ENCODE peak calls at places on chromosome 16, in four cellular contexts. P is WTC11, Q is K562, X is HepG2. T is an unnamed sample.

GRCh38 chr16:34803683-34804416 is 1344.4 kb downstream of the TP53TG3F start:
- DNase-seq in X (no peak), P (no peak), Q (no peak), T (no peak)

GRCh38 chr16:81313731-81314602 is 795 bp upstream of the GAN start:
- DNase-seq in X (peak; percentile 65), P (peak; percentile 47), Q (peak; percentile 26), T (no peak)

GRCh38 chr16:12907670-12908233 is 6.4 kb downstream of the SHISA9 start:
- DNase-seq in X (peak; percentile 22), Q (peak; percentile 24), P (peak; percentile 46), T (no peak)

GRCh38 chr16:15732416-15732815 is 82.4 kb downstream of the NDE1 start:
- DNase-seq in P (no peak), X (no peak), Q (no peak), T (no peak)

GRCh38 chr16:86424968-86425367 is 85.4 kb upstream of the FOXF1 start:
- DNase-seq in X (no peak), Q (no peak), P (no peak), T (no peak)

GRCh38 chr16:88378401-88378800 is 4.4 kb upstream of the ZNF469 start:
- DNase-seq in X (no peak), P (no peak), Q (no peak), T (no peak)

GRCh38 chr16:53565300-53565699 is 62.3 kb upstream of the AKTIP start:
- DNase-seq in P (no peak), Q (no peak), X (no peak), T (no peak)

GRCh38 chr16:70391881-70392481 is 45.3 kb downstream of the DDX19A start:
- DNase-seq in P (no peak), X (no peak), Q (no peak), T (no peak)

GRCh38 chr16:20676268-20676828 is 21.1 kb downstream of the ACSM1 start:
- DNase-seq in P (no peak), Q (no peak), X (no peak), T (no peak)

GRCh38 chr16:50386139-50386538 is 17.4 kb upstream of the BRD7 start:
- DNase-seq in Q (peak; percentile 67), P (no peak), X (no peak), T (no peak)

GRCh38 chr16:31409433-31409832 is 16.3 kb downstream of the ITGAD start:
- DNase-seq in P (no peak), X (no peak), Q (no peak), T (no peak)

GRCh38 chr16:54430491-54431030 is 144.0 kb upstream of the IRX3 start:
- DNase-seq in P (no peak), Q (no peak), X (peak; percentile 69), T (no peak)

GRCh38 chr16:17885659-17886200 is 415.0 kb upstream of the XYLT1 start:
- DNase-seq in P (peak; percentile 12), Q (no peak), X (no peak), T (no peak)

GRCh38 chr16:81873843-81874752 is 95.0 kb downstream of the PLCG2 start:
- DNase-seq in X (peak; percentile 45), Q (peak; percentile 69), P (peak; percentile 77), T (peak; percentile 61)

GRCh38 chr16:81823111-81823510 is 44.0 kb downstream of the PLCG2 start:
- DNase-seq in P (peak; percentile 28), X (no peak), Q (no peak), T (no peak)

GRCh38 chr16:16158741-16159374 is 64.4 kb downstream of the ABCC6 start:
- DNase-seq in X (no peak), P (no peak), Q (no peak), T (no peak)

GRCh38 chr16:85056211-85056748 is 28.7 kb downstream of the KIAA0513 start:
- DNase-seq in Q (peak; percentile 56), P (peak; percentile 36), X (peak; percentile 27), T (peak; percentile 49)

GRCh38 chr16:2090819-2091721 is 43.3 kb downstream of the TSC2 start:
- DNase-seq in P (peak; percentile 95), Q (peak; percentile 51), X (no peak), T (peak; percentile 82)

GRCh38 chr16:22320572-22321339 is 23.5 kb downstream of the POLR3E start:
- DNase-seq in P (no peak), X (no peak), Q (no peak), T (no peak)

GRCh38 chr16:70644763-70645597 is 1.4 kb upstream of the IL34 start:
- DNase-seq in Q (peak; percentile 34), X (no peak), P (no peak), T (peak; percentile 19)

GRCh38 chr16:80027007-80027965 is 426.7 kb upstream of the MAF start:
- DNase-seq in Q (peak; percentile 84), X (peak; percentile 80), P (peak; percentile 11), T (peak; percentile 40)

GRCh38 chr16:68402748-68403040 is 45.6 kb downstream of the SMPD3 start:
- DNase-seq in P (no peak), Q (no peak), X (no peak), T (no peak)

GRCh38 chr16:1056196-1056595 is 16.4 kb upstream of the SSTR5 start:
- DNase-seq in Q (no peak), X (no peak), P (no peak), T (no peak)

GRCh38 chr16:75931043-75931442 is 204.8 kb upstream of the CPHXL start:
- DNase-seq in P (no peak), X (no peak), Q (no peak), T (no peak)

GRCh38 chr16:73064227-73064995 is 16.5 kb upstream of the ZFHX3 start:
- DNase-seq in Q (peak; percentile 28), P (peak; percentile 49), X (no peak), T (no peak)

GRCh38 chr16:1950559-1950958 is 3.9 kb downstream of the RPL3L start:
- DNase-seq in X (no peak), Q (no peak), P (no peak), T (no peak)

GRCh38 chr16:84628226-84628731 is 10.4 kb upstream of the COTL1 start:
- DNase-seq in X (no peak), Q (no peak), P (no peak), T (no peak)

GRCh38 chr16:32116080-32116479 is 137.0 kb upstream of the TP53TG3D start:
- DNase-seq in P (no peak), X (no peak), Q (peak; percentile 0), T (no peak)

GRCh38 chr16:84451781-84452180 is 52.7 kb downstream of the MEAK7 start:
- DNase-seq in P (no peak), X (no peak), Q (no peak), T (no peak)

GRCh38 chr16:23280483-23280967 is 21.6 kb upstream of the SCNN1B start:
- DNase-seq in Q (no peak), X (no peak), P (no peak), T (no peak)

GRCh38 chr16:49453983-49454382 is 80.4 kb downstream of the C16orf78 start:
- DNase-seq in P (no peak), Q (peak; percentile 76), X (no peak), T (no peak)

GRCh38 chr16:14329727-14330363 is 258.7 kb downstream of the MRTFB start:
- DNase-seq in P (no peak), Q (no peak), X (peak; percentile 46), T (no peak)

GRCh38 chr16:84105948-84106740 is 10.6 kb downstream of the MBTPS1 start:
- DNase-seq in Q (no peak), P (no peak), X (no peak), T (no peak)

GRCh38 chr16:58815188-58815888 is 81.2 kb upstream of the GOT2 start:
- DNase-seq in Q (no peak), P (no peak), X (no peak), T (no peak)

GRCh38 chr16:58809213-58809612 is 75.1 kb upstream of the GOT2 start:
- DNase-seq in P (no peak), X (no peak), Q (no peak), T (no peak)

GRCh38 chr16:58820359-58820758 is 86.2 kb upstream of the GOT2 start:
- DNase-seq in P (no peak), X (no peak), Q (no peak), T (no peak)

DNA sequence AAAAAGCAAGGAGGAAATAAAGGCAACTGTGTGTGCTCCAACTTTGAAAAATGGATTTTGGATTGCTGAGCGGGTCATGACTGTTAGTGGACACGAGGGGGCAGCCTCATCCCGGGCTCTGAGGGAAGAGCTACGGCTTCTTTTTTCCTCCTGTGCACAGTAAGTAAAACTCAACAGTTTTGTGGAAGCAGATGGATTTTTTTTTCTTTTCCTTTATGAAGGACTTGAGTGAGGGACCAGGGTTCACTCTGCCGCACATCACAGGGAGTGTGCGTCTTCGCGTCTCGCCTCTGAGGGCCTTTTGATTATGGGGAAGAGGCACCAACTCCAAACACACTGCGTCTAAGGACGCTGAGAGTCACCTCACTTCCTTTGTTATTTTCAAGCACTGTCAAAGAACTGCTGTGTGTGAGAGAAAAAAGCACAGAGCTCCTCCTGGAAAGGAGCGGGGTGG is 80.3 kb upstream of the GOT2 start:
- DNase-seq in Q (peak; percentile 72), P (peak; percentile 26), X (peak; percentile 16), T (peak; percentile 69)
- TF ChIP-seq ELF4 in Q (no peak), P (no peak), X (no peak), T (no peak)

DNA sequence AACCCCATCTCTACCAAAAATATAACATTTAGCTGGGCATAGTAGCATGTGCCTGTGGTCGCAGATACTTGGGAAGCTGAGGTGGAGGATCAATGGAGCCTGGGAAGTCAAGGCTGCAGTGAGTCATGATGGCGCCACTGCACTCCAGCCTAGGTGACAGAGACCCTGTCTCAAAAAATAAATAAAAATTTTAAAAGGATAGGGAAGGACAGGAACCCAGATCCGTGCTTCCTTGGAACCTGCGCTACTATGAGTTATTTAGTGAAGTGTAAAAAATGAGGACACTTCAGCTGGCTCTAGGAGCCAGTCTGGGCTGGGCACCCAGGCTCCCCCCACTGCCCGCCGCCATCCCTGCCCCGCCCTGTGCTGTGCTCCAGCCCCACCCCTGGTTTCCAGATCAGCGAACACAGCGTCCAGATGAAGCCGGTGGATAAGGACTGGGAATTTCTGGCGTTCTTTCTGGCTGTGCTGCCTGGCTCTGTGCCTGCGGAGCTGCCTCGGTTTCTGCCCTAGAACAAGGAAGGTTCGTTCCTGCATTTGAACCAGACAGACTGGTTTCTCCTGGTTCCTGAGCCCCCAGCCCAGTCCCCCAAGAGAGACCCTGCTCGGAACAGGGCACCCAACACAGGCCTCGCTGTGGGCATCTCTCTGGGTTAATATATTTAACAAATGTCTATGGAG is 18.5 kb downstream of the PLLP start:
- DNase-seq in P (no peak), X (no peak), Q (peak; percentile 74), T (no peak)
- TF ChIP-seq ELF4 in P (no peak), X (no peak), Q (no peak), T (no peak)

GRCh38 chr16:67236551-67237395 is 9.8 kb downstream of the TMEM208 start:
- DNase-seq in P (peak; percentile 96), X (peak; percentile 46), Q (peak; percentile 100), T (peak; percentile 97)
- TF ChIP-seq ELF4 in P (no peak), X (no peak), Q (no peak), T (no peak)

DNA sequence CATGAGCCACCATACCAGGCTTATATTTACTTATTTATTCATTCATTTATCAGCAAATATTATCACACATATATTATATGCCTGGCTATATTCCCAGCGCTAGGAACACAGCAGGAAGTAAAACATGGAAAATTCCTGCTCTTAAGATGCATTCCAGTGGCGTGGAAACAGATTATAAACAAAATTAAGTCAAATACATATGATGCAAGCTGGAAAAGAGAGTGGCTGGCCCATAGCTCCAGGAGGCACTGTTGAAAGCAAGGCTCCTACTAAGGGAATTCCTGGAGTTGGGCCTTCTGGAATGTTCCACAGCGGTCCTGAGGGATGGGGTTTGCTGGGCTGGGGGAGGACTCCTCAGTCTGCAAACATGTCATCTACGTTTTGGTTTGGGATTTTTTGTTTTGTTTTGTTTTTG is 18.4 kb downstream of the ADCY9 start:
- DNase-seq in Q (no peak), P (no peak), X (no peak), T (no peak)
- TF ChIP-seq ELF4 in Q (no peak), P (no peak), X (no peak), T (no peak)